ENCODE peak calls at places on chromosomes 12 and 14, in seven cellular contexts. T, D, V, U, N, Y and P are unnamed samples.

GRCh38 chr12:96501908-96502307 is 12.5 kb downstream of the CFAP54 start:
- DNase-seq in T (no peak), D (no peak), V (no peak), U (no peak), N (no peak), Y (no peak), P (no peak)

GRCh38 chr14:90276627-90277367 is 20.4 kb downstream of the PSMC1 start:
- DNase-seq in T (no peak), D (no peak), V (no peak), U (no peak), N (no peak), Y (no peak), P (no peak)

GRCh38 chr14:57820581-57820980 is 45.3 kb downstream of the SLC35F4 start:
- DNase-seq in T (no peak), D (no peak), V (no peak), U (no peak), N (no peak), Y (no peak), P (no peak)

GRCh38 chr12:44223736-44224135 is 387.9 kb downstream of the TMEM117 start:
- DNase-seq in T (no peak), D (no peak), V (no peak), U (no peak), N (no peak), Y (no peak), P (no peak)

GRCh38 chr12:72030272-72030671 is 91.6 kb downstream of the TPH2 start:
- DNase-seq in T (no peak), D (no peak), V (no peak), U (no peak), N (no peak), Y (no peak), P (no peak)

GRCh38 chr12:117646595-117646994 is 285.2 kb upstream of the NOS1 start:
- DNase-seq in T (no peak), D (no peak), V (no peak), U (no peak), N (no peak), Y (no peak), P (no peak)

GRCh38 chr14:67420102-67420739 is 8.3 kb upstream of the PLEK2 start:
- DNase-seq in T (peak; percentile 34), D (peak; percentile 19), V (no peak), U (no peak), N (no peak), Y (peak; percentile 50), P (no peak)

GRCh38 chr12:94663702-94664101 is 13.3 kb upstream of the TMCC3 start:
- DNase-seq in T (no peak), D (no peak), V (no peak), U (no peak), N (no peak), Y (no peak), P (no peak)

GRCh38 chr12:29581641-29582040 is 84.2 kb upstream of the OVCH1 start:
- DNase-seq in T (no peak), D (no peak), V (no peak), U (no peak), N (no peak), Y (no peak), P (no peak)

GRCh38 chr14:30462358-30462757 is 96.6 kb upstream of the G2E3 start:
- DNase-seq in T (no peak), D (no peak), V (no peak), U (no peak), N (no peak), Y (no peak), P (no peak)

GRCh38 chr12:57898308-57898970 is 42.9 kb upstream of the ATP23 start:
- DNase-seq in T (no peak), D (no peak), V (no peak), U (no peak), N (no peak), Y (peak; percentile 46), P (no peak)

GRCh38 chr12:91058821-91059220 is 997 bp upstream of the KERA start:
- DNase-seq in T (no peak), D (no peak), V (no peak), U (no peak), N (no peak), Y (no peak), P (no peak)

GRCh38 chr12:121626087-121626852 is at the start of gene ORAI1:
- DNase-seq in T (peak; percentile 98), D (peak; percentile 98), V (peak; percentile 97), U (peak; percentile 98), N (peak; percentile 91), Y (peak; percentile 99), P (peak; percentile 79)

GRCh38 chr14:99350751-99351150 is 78.8 kb upstream of the BCL11B start:
- DNase-seq in T (no peak), D (no peak), V (no peak), U (no peak), N (no peak), Y (peak; percentile 41), P (no peak)

GRCh38 chr12:64691793-64692583 is 67.2 kb downstream of the GNS start:
- DNase-seq in T (no peak), D (no peak), V (peak; percentile 48), U (no peak), N (no peak), Y (no peak), P (no peak)

GRCh38 chr12:30567082-30567481 is 128.6 kb downstream of the IPO8 start:
- DNase-seq in T (no peak), D (no peak), V (no peak), U (no peak), N (no peak), Y (no peak), P (no peak)

GRCh38 chr12:63770375-63770774 is 9.3 kb upstream of the RXYLT1 start:
- DNase-seq in T (no peak), D (no peak), V (no peak), U (no peak), N (no peak), Y (no peak), P (no peak)

GRCh38 chr14:99910337-99911268 is 117.4 kb downstream of the EML1 start:
- DNase-seq in T (no peak), D (no peak), V (no peak), U (no peak), N (no peak), Y (no peak), P (no peak)

GRCh38 chr14:20460458-20461229 is 590 bp downstream of the PIP4P1 start:
- DNase-seq in T (peak; percentile 57), D (no peak), V (no peak), U (peak; percentile 73), N (peak; percentile 63), Y (no peak), P (no peak)

GRCh38 chr12:103011974-103012763 is 54.7 kb downstream of the ASCL1 start:
- DNase-seq in T (no peak), D (no peak), V (no peak), U (no peak), N (no peak), Y (no peak), P (no peak)

GRCh38 chr14:75877292-75877691 is 104.5 kb downstream of the TGFB3 start:
- DNase-seq in T (peak; percentile 39), D (no peak), V (no peak), U (no peak), N (no peak), Y (no peak), P (no peak)

GRCh38 chr14:58362798-58363412 is 32.8 kb upstream of the TOMM20L start:
- DNase-seq in T (no peak), D (peak; percentile 25), V (no peak), U (no peak), N (no peak), Y (no peak), P (no peak)

GRCh38 chr14:75871181-75871880 is 110.5 kb downstream of the TGFB3 start:
- DNase-seq in T (no peak), D (no peak), V (no peak), U (no peak), N (no peak), Y (no peak), P (no peak)

GRCh38 chr12:89706551-89707348 is 1.9 kb downstream of the ATP2B1 start:
- DNase-seq in T (no peak), D (no peak), V (peak; percentile 17), U (peak; percentile 66), N (no peak), Y (no peak), P (no peak)

GRCh38 chr12:1841606-1842182 is 21.3 kb downstream of the LRTM2 start:
- DNase-seq in T (no peak), D (no peak), V (no peak), U (peak; percentile 20), N (no peak), Y (peak; percentile 48), P (no peak)

GRCh38 chr14:96666088-96666487 is 131.1 kb upstream of the VRK1 start:
- DNase-seq in T (no peak), D (no peak), V (no peak), U (no peak), N (no peak), Y (no peak), P (no peak)

GRCh38 chr14:36716614-36717184 is 55.0 kb downstream of the PAX9 start:
- DNase-seq in T (no peak), D (no peak), V (no peak), U (no peak), N (no peak), Y (no peak), P (no peak)

GRCh38 chr12:99810718-99811593 is 163.4 kb downstream of the GARIN6 start:
- DNase-seq in T (no peak), D (no peak), V (no peak), U (no peak), N (no peak), Y (no peak), P (no peak)

GRCh38 chr12:101608301-101609133 is 13.7 kb downstream of the MYBPC1 start:
- DNase-seq in T (peak; percentile 81), D (no peak), V (no peak), U (no peak), N (no peak), Y (no peak), P (no peak)

DNA sequence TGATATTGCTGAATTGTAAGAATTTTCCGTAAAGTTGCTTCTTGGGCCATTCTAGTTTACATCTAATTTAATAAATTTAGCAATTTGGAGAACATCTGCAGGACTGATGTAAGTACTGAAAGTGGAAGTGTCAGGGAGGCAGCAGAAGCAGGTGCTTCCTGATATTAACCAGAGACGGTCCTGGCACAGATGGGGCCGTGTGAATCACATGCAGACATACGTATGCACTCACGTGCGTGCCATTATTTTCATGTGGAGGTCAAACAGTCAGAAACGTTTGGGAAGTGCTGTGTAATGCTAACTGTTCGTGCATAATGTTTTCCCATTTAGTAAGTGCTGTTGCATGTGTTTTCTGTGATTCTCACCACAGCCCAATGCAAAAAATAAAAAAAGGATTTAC is 87.8 kb upstream of the DYNC1H1 start:
- DNase-seq in T (peak; percentile 29), D (peak; percentile 71), V (no peak), U (peak; percentile 81), N (peak; percentile 73), Y (no peak), P (peak; percentile 50)
- H3K27ac ChIP-seq in T (no peak overlapping the region), D (peak overlapping the region; percentile 65), V (no peak overlapping the region), U (no peak overlapping the region), N (peak overlapping the region; percentile 61), Y (no peak overlapping the region), P (peak overlapping the region; percentile 52)

GRCh38 chr12:14258468-14258947 is 107.0 kb upstream of the ATF7IP start:
- DNase-seq in T (peak; percentile 25), D (no peak), V (no peak), U (no peak), N (no peak), Y (no peak), P (no peak)
- H3K4me1 ChIP-seq in T (peaks cover 40% of the 10 kb centered on the region), D (peaks cover 44% of the 10 kb centered on the region), V (peaks cover 15% of the 10 kb centered on the region), U (peaks cover 60% of the 10 kb centered on the region), N (peaks cover 26% of the 10 kb centered on the region), Y (no peaks in the 10 kb centered on the region), P (peaks cover 31% of the 10 kb centered on the region)

GRCh38 chr12:11794751-11795150 is 145.3 kb downstream of the ETV6 start:
- DNase-seq in T (no peak), D (no peak), V (no peak), U (no peak), N (no peak), Y (no peak), P (no peak)
- H3K27ac ChIP-seq in T (no peak overlapping the region), D (no peak overlapping the region), V (no peak overlapping the region), U (peak overlapping the region; percentile 81), N (no peak overlapping the region), Y (no peak overlapping the region), P (peak overlapping the region; percentile 80)

GRCh38 chr12:113005759-113006158 is 27.4 kb downstream of the OAS2 start:
- DNase-seq in T (no peak), D (no peak), V (no peak), U (no peak), N (no peak), Y (no peak), P (no peak)
- H3K4me1 ChIP-seq in T (no peaks in the 10 kb centered on the region), D (no peaks in the 10 kb centered on the region), V (no peaks in the 10 kb centered on the region), U (no peaks in the 10 kb centered on the region), N (no peaks in the 10 kb centered on the region), Y (no peaks in the 10 kb centered on the region), P (no peaks in the 10 kb centered on the region)